ENCODE peak calls at places on chromosomes 12 and 14, in five cellular contexts. X, F, N, H and U are unnamed samples. For H3K9me3, the result is how much of the 10 kb centered on the place peaks cover.

GRCh38 chr14:21023817-21024667 is 819 bp downstream of the NDRG2 start:
- DNase-seq in X (no peak), F (no peak), N (no peak), H (no peak), U (no peak)

GRCh38 chr12:6323340-6323994 is 13.0 kb downstream of the PLEKHG6 start:
- DNase-seq in X (peak), F (peak), N (peak), H (peak), U (no peak)

GRCh38 chr12:62800707-62801400 is 134.1 kb downstream of the PPM1H start:
- DNase-seq in X (no peak), F (no peak), N (no peak), H (no peak), U (no peak)

GRCh38 chr14:32627545-32628298 is 298.6 kb downstream of the AKAP6 start:
- DNase-seq in X (no peak), F (no peak), N (no peak), H (no peak), U (no peak)

GRCh38 chr14:20606190-20606901 is 15.2 kb upstream of the RNASE12 start:
- DNase-seq in X (peak), F (no peak), N (peak), H (no peak), U (no peak)

GRCh38 chr14:105203057-105203494 is 22.0 kb upstream of the NUDT14 start:
- DNase-seq in X (peak), F (peak), N (peak), H (peak), U (peak)

GRCh38 chr14:99757331-99758070 is 35.7 kb upstream of the EML1 start:
- DNase-seq in X (no peak), F (peak), N (peak), H (no peak), U (peak)

GRCh38 chr12:77625441-77625840 is 205.3 kb upstream of the NAV3 start:
- DNase-seq in X (no peak), F (peak), N (peak), H (no peak), U (no peak)

GRCh38 chr14:52950898-52951729 is at the start of gene FERMT2:
- DNase-seq in X (peak), F (peak), N (peak), H (peak), U (peak)

GRCh38 chr14:51546603-51547258 is 105.0 kb upstream of the FRMD6 start:
- DNase-seq in X (no peak), F (no peak), N (no peak), H (no peak), U (no peak)

GRCh38 chr12:19480459-19480858 is 41.2 kb downstream of the AEBP2 start:
- DNase-seq in X (no peak), F (no peak), N (no peak), H (no peak), U (no peak)

GRCh38 chr12:114406326-114407033 is 536 bp upstream of the TBX5 start:
- DNase-seq in X (peak), F (no peak), N (peak), H (no peak), U (no peak)

GRCh38 chr12:114408881-114409795 is 3.2 kb upstream of the TBX5 start:
- DNase-seq in X (peak), F (no peak), N (peak), H (no peak), U (no peak)

GRCh38 chr12:114407034-114407420 is 1.1 kb upstream of the TBX5 start:
- DNase-seq in X (no peak), F (no peak), N (peak), H (no peak), U (no peak)

GRCh38 chr12:114408415-114408814 is 2.5 kb upstream of the TBX5 start:
- DNase-seq in X (no peak), F (no peak), N (no peak), H (no peak), U (no peak)

GRCh38 chr12:114407566-114408411 is 1.8 kb upstream of the TBX5 start:
- DNase-seq in X (no peak), F (no peak), N (peak), H (no peak), U (no peak)
- H3K9me3 ChIP-seq in X (under half), F (under half), N (under half), H (under half), U (under half)

GRCh38 chr14:89617142-89617460 is 200.1 kb upstream of the FOXN3 start:
- DNase-seq in X (no peak), F (no peak), N (no peak), H (no peak), U (no peak)

GRCh38 chr14:89615421-89615820 is 198.4 kb upstream of the FOXN3 start:
- DNase-seq in X (no peak), F (peak), N (no peak), H (no peak), U (no peak)

GRCh38 chr14:89618309-89618708 is 201.3 kb upstream of the FOXN3 start:
- DNase-seq in X (no peak), F (no peak), N (no peak), H (no peak), U (no peak)

GRCh38 chr14:89617471-89618291 is 200.6 kb upstream of the FOXN3 start:
- DNase-seq in X (peak), F (peak), N (peak), H (no peak), U (peak)

DNA sequence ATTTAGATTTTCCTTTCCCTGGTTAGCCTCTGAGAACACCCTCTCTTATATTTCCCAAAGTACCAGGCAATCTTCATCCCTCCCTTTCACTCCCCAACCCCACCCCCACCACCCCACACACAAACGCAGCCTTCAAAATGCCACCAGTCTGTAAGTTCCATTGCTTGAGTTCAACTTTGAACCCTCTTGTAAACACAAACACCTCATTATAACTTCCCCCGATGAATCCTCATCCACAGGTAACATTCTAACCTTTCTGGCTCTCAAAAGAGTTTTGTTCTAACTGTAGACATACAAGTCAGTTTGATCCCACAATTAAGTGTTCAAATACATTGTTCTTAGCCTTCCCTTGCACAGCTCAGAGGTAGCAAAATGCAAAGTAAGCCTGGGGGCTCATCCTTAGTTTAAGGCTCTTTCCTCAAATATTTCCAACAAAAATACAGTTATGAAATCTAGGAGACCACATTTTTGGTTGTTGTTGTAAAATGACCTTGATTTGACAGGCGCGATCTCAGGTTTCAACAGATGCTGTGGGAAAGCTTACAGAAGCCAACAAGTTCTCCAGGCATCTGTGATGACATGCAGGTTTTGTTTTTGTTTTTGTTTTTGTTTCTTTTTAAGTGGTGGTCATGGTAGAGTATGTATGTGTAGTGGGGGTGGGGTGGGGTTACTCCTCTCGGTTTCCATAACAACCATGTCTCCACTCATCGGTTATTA is 199.6 kb upstream of the FOXN3 start:
- DNase-seq in X (no peak), F (no peak), N (peak), H (no peak), U (no peak)
- H3K9ac ChIP-seq in X (no peak), F (peak), N (no peak), H (no peak), U (no peak)

GRCh38 chr12:34334538-34334937 is 312.2 kb downstream of the ALG10 start:
- DNase-seq in X (no peak), F (no peak), N (no peak), H (no peak), U (no peak)

GRCh38 chr12:34338751-34339150 is 316.5 kb downstream of the ALG10 start:
- DNase-seq in X (no peak), F (no peak), N (no peak), H (no peak), U (no peak)

GRCh38 chr12:34334953-34335743 is 312.9 kb downstream of the ALG10 start:
- DNase-seq in X (no peak), F (no peak), N (no peak), H (no peak), U (no peak)

GRCh38 chr12:34335819-34336262 is 313.5 kb downstream of the ALG10 start:
- DNase-seq in X (no peak), F (no peak), N (no peak), H (no peak), U (no peak)

DNA sequence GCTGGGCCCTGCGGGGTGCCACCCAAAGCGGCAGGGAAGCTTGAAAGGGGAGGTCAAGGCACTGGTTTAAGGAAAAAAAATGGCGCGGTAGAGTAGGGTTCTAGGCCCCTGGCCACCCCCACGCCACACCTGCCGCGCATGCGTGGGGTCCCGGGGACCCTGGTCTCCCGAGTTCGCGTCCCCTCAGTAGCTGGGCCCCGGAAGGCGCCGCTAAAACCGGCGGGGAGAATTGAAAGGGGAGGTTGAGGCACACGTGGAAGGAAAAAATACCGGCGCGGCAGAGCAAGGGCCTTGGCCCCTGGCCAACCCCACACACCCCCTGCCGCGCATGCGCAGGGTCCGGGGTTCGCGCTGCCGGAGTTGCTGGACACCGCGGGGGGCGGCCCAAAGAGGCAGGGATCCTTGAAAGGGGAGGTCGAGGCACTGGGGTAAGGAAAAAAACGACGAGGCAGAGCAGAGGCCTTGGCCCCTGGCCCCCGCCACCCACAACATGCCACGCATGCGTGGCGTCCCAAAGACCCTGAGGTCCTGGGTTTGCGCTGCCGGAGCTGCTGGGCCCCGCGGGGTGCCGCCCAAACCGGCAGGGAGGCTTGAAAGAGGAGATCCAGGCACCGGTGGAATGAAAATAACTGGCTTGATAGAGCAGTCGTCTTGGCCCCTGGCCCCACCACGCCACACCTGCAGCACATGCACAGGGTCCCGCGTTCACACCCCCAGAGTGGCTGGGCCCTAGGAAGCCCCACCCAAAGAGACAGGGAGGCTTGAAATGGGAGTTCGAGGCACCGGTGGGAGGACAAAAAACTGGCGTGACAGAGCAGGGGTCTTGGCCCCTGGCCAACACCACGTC is 314.5 kb downstream of the ALG10 start:
- DNase-seq in X (no peak), F (no peak), N (no peak), H (no peak), U (no peak)
- H3K9me3 ChIP-seq in X (under half), F (under half), N (under half), H (under half), U (under half)

DNA sequence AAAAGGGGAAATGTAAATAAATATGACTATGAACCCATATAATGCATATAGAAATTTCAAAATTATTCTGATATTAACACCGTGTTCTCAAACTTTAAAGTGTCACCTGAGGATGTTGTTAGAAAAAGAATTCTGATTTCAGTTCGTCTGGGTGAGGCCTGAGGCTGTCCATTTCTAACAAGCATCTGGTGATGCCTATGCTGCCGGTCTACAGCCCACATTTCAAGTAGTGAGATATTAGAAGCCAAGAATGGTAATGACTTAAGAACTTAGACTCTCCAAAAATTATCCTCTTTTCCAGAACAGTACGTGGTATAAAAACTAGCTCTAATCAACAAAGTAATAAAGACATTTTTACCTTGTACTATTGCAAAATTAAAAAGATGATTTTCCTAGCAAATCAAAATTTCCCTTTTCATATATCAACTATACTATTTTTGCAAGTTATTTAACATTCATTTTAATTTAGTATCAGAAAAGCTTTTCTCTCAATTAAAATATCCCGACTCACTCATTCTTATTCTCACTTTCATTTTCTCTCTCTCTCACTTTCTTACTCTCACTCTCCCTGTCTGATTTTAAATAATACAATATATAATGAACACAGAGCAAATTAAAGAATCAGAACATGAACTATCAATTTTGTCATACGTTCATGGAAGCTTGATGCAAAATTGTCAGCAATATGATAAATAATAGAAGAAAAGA is 35.0 kb downstream of the PIK3C2G start:
- DNase-seq in X (no peak), F (no peak), N (no peak), H (no peak), U (no peak)
- H3K9ac ChIP-seq in X (no peak), F (no peak), N (no peak), H (no peak), U (no peak)

DNA sequence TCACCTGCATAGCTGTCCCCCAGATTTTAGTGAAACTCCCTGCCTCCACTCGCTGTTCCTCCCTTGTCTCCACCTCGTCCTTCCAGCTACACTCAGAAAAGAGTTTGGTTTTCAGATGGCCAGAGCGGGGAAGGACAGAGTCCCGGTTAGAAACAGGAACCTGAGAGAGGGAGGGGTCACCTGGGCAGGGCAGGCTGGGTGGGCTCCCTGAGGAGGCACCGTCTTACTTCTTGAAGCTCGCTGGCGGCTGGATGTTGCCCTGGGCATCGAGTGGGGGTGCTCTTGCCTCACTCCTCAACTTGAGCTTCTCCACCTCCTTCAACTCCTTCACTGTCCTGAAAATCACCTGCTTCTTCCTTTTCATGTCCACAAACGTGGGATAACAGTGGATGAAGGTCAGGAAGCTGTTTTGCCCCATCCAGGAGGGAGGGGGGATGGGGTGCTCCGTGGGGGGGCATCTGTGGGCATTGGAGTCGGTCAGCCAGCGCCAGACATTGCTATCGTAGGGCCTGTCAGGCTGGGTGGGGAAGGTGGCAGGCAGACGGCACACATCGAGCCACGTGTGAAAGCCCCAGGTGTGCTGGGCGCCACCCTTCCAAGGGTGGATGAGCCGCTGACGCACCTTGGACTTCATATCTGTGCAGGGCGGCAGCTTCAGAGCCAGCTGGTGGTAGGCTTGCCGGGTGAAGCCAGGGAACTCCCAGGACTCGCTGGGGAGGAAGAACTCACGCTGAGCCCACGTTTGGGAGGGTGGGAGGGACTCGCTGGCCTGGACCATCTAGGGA is 2.0 kb downstream of the TEX52 start:
- DNase-seq in X (no peak), F (no peak), N (no peak), H (no peak), U (no peak)
- H3K9me3 ChIP-seq in X (under half), F (under half), N (under half), H (under half), U (under half)

GRCh38 chr14:70289138-70289537 is 70.3 kb downstream of the COX16 start:
- DNase-seq in X (no peak), F (no peak), N (no peak), H (no peak), U (no peak)
- H3K9ac ChIP-seq in X (no peak), F (no peak), N (no peak), H (no peak), U (no peak)

DNA sequence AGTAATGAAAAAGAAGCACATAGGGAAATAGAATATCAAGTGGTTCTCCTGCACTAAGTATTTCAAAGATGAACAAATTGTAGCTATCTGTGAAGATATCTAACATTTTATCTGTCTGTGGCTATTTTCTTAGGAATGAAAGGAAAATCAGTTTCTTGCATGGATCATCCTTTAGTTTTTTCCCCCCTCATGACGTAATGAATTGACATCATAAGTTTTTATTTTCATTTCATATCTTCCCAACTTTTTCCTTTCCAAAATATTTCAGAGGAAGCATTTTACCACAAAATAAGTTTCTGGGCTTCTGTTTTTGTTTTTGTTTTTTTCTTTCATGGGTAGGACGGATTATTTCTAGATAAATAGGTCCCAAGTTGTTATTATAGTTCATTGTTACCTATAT is 996.6 kb downstream of the TMEM121 start:
- DNase-seq in X (no peak), F (no peak), N (no peak), H (no peak), U (no peak)
- H3K9me3 ChIP-seq in X (under half), F (under half), N (under half), H (under half), U (under half)

GRCh38 chr14:65180725-65181025 is 78.4 kb upstream of the MAX start:
- DNase-seq in X (no peak), F (no peak), N (no peak), H (no peak), U (no peak)
- H3K9ac ChIP-seq in X (no peak), F (peak), N (no peak), H (no peak), U (no peak)

GRCh38 chr12:34397591-34398365 is 375.5 kb downstream of the ALG10 start:
- DNase-seq in X (no peak), F (no peak), N (no peak), H (no peak), U (peak)
- H3K9me3 ChIP-seq in X (under half), F (under half), N (half or more), H (under half), U (under half)

DNA sequence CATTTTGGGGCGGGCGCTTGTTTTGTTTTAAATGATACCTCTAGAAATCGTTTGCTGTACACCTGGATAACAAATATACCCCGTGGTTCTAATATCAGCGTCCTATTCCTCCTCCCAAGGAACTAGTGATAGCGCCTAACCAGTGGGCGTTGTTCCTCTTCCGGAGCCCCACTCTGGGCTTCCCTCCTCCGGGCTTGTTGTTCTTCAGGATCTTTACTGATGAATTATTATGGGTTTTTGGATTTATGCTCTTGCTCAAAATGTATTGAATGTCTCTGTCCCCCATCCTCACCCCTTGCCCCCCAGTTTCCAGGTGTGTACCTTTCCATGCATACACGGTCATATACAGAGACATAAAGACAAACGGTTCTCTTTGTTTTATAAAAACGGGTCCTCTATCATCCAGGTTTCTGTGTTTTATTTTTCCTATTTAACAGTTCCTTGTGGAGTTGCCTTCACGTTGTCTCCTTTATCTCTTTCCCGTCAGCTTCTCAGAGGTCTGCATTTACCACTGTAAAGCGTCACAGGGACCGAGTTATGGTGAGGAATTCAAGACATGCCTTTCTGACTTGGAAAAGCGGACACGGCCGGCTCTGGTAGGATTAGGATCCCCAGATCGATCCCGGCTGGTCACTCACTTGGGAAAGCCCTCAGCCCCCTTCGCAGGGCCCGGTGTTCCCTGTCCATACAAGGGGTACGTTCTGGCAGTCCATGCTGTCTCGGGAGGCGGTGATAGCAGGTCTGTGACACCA is 655 bp upstream of the PLEKHG3 start:
- DNase-seq in X (peak), F (peak), N (no peak), H (no peak), U (no peak)
- H3K9ac ChIP-seq in X (no peak), F (peak), N (peak), H (peak), U (peak)